ENCODE peak calls at places on chromosomes 2 and 18, in five cellular contexts. W is SIG-M5, Q is right lobe of liver, V is fibroblast of pulmonary artery, G is right cardiac atrium. F is an unnamed sample.

GRCh38 chr2:174540893-174541292 is 54.1 kb upstream of the GPR155 start:
- DNase-seq in G (no peak), Q (no peak), V (no peak), W (no peak), F (no peak)

GRCh38 chr2:86221066-86221684 is 21.9 kb downstream of the MRPL35 start:
- DNase-seq in Q (no peak), V (peak), G (peak), W (peak), F (no peak)

GRCh38 chr18:64747803-64748202 is 598.9 kb upstream of the LINC00305 start:
- DNase-seq in G (no peak), V (no peak), W (no peak), Q (no peak), F (no peak)

GRCh38 chr2:109473616-109474318 is 140.0 kb downstream of the SEPTIN10 start:
- DNase-seq in V (no peak), W (no peak), Q (no peak), G (no peak), F (no peak)

GRCh38 chr2:110745048-110745447 is 12.7 kb downstream of the ACOXL start:
- DNase-seq in W (no peak), Q (no peak), V (no peak), G (no peak), F (no peak)

GRCh38 chr2:189287982-189288494 is 108.5 kb upstream of the COL5A2 start:
- DNase-seq in Q (no peak), V (peak), W (no peak), G (no peak), F (peak)

GRCh38 chr2:11409184-11409959 is 56.6 kb downstream of the E2F6 start:
- DNase-seq in G (no peak), Q (no peak), W (no peak), V (no peak), F (no peak)

GRCh38 chr18:79574938-79575525 is 104.6 kb upstream of the CTDP1 start:
- DNase-seq in V (no peak), Q (no peak), G (no peak), W (no peak), F (peak)

GRCh38 chr18:5894613-5895299 is 566 bp downstream of the TMEM200C start:
- DNase-seq in W (no peak), Q (peak), V (no peak), G (no peak), F (no peak)

GRCh38 chr2:43169091-43169936 is 57.1 kb downstream of the ZFP36L2 start:
- DNase-seq in G (peak), W (no peak), Q (peak), V (no peak), F (peak)